ENCODE peak calls at places on chromosomes 16 and 17, in seven cellular contexts. One of them, this sample, is unnamed.

GRCh38 chr17:3691539-3692166 is 4.3 kb downstream of the P2RX5 start:
- DNase-seq in activated CD8-positive, alpha-beta memory T cell treated with anti-CD3 and anti-CD28 coated beads for 1 hour: no peak
- DNase-seq in dermis microvascular lymphatic vessel endothelial cell: no peak
- DNase-seq in left cardiac atrium: no peak
- DNase-seq in nephron progenitor cell: no peak
- DNase-seq in stimulated activated CD4-positive, alpha-beta T cell treated with anti-CD3 and anti-CD28 coated beads, TNF-alpha, amount 100 ng/mL, for 24 hours: no peak
- DNase-seq in fibroblast of lung: no peak
- DNase-seq in this sample: no peak

GRCh38 chr16:27703545-27703944 is 153.6 kb downstream of the KATNIP start:
- DNase-seq in left cardiac atrium: no peak
- DNase-seq in activated CD8-positive, alpha-beta memory T cell treated with anti-CD3 and anti-CD28 coated beads for 1 hour: no peak
- DNase-seq in dermis microvascular lymphatic vessel endothelial cell: peak
- DNase-seq in stimulated activated CD4-positive, alpha-beta T cell treated with anti-CD3 and anti-CD28 coated beads, TNF-alpha, amount 100 ng/mL, for 24 hours: no peak
- DNase-seq in nephron progenitor cell: no peak
- DNase-seq in fibroblast of lung: peak
- DNase-seq in this sample: no peak

GRCh38 chr17:8994319-8994718 is 27.0 kb upstream of the NTN1 start:
- DNase-seq in nephron progenitor cell: peak
- DNase-seq in stimulated activated CD4-positive, alpha-beta T cell treated with anti-CD3 and anti-CD28 coated beads, TNF-alpha, amount 100 ng/mL, for 24 hours: peak
- DNase-seq in activated CD8-positive, alpha-beta memory T cell treated with anti-CD3 and anti-CD28 coated beads for 1 hour: peak
- DNase-seq in left cardiac atrium: peak
- DNase-seq in fibroblast of lung: peak
- DNase-seq in dermis microvascular lymphatic vessel endothelial cell: no peak
- DNase-seq in this sample: peak

GRCh38 chr16:4314532-4315184 is 1.2 kb upstream of the GLIS2 start:
- DNase-seq in fibroblast of lung: peak
- DNase-seq in left cardiac atrium: peak
- DNase-seq in nephron progenitor cell: peak
- DNase-seq in activated CD8-positive, alpha-beta memory T cell treated with anti-CD3 and anti-CD28 coated beads for 1 hour: no peak
- DNase-seq in dermis microvascular lymphatic vessel endothelial cell: no peak
- DNase-seq in stimulated activated CD4-positive, alpha-beta T cell treated with anti-CD3 and anti-CD28 coated beads, TNF-alpha, amount 100 ng/mL, for 24 hours: no peak
- DNase-seq in this sample: no peak

GRCh38 chr17:14201595-14201994 is 35.1 kb downstream of the CDRT15 start:
- DNase-seq in nephron progenitor cell: no peak
- DNase-seq in stimulated activated CD4-positive, alpha-beta T cell treated with anti-CD3 and anti-CD28 coated beads, TNF-alpha, amount 100 ng/mL, for 24 hours: no peak
- DNase-seq in left cardiac atrium: no peak
- DNase-seq in activated CD8-positive, alpha-beta memory T cell treated with anti-CD3 and anti-CD28 coated beads for 1 hour: peak
- DNase-seq in fibroblast of lung: no peak
- DNase-seq in dermis microvascular lymphatic vessel endothelial cell: no peak
- DNase-seq in this sample: no peak

GRCh38 chr17:4947411-4948165 is 742 bp downstream of the PFN1 start:
- DNase-seq in stimulated activated CD4-positive, alpha-beta T cell treated with anti-CD3 and anti-CD28 coated beads, TNF-alpha, amount 100 ng/mL, for 24 hours: no peak
- DNase-seq in nephron progenitor cell: peak
- DNase-seq in dermis microvascular lymphatic vessel endothelial cell: peak
- DNase-seq in activated CD8-positive, alpha-beta memory T cell treated with anti-CD3 and anti-CD28 coated beads for 1 hour: peak
- DNase-seq in left cardiac atrium: peak
- DNase-seq in fibroblast of lung: peak
- DNase-seq in this sample: peak

GRCh38 chr17:58236394-58236793 is 2.0 kb upstream of the LPO start:
- DNase-seq in nephron progenitor cell: no peak
- DNase-seq in left cardiac atrium: no peak
- DNase-seq in dermis microvascular lymphatic vessel endothelial cell: no peak
- DNase-seq in fibroblast of lung: no peak
- DNase-seq in stimulated activated CD4-positive, alpha-beta T cell treated with anti-CD3 and anti-CD28 coated beads, TNF-alpha, amount 100 ng/mL, for 24 hours: no peak
- DNase-seq in activated CD8-positive, alpha-beta memory T cell treated with anti-CD3 and anti-CD28 coated beads for 1 hour: no peak
- DNase-seq in this sample: no peak

GRCh38 chr16:57141822-57142631 is 43.8 kb downstream of the PSME3IP1 start:
- DNase-seq in nephron progenitor cell: no peak
- DNase-seq in left cardiac atrium: no peak
- DNase-seq in dermis microvascular lymphatic vessel endothelial cell: no peak
- DNase-seq in activated CD8-positive, alpha-beta memory T cell treated with anti-CD3 and anti-CD28 coated beads for 1 hour: no peak
- DNase-seq in fibroblast of lung: peak
- DNase-seq in stimulated activated CD4-positive, alpha-beta T cell treated with anti-CD3 and anti-CD28 coated beads, TNF-alpha, amount 100 ng/mL, for 24 hours: no peak
- DNase-seq in this sample: no peak

GRCh38 chr17:50908860-50909764 is 43.0 kb upstream of the TOB1 start:
- DNase-seq in fibroblast of lung: no peak
- DNase-seq in stimulated activated CD4-positive, alpha-beta T cell treated with anti-CD3 and anti-CD28 coated beads, TNF-alpha, amount 100 ng/mL, for 24 hours: no peak
- DNase-seq in nephron progenitor cell: no peak
- DNase-seq in dermis microvascular lymphatic vessel endothelial cell: peak
- DNase-seq in left cardiac atrium: peak
- DNase-seq in activated CD8-positive, alpha-beta memory T cell treated with anti-CD3 and anti-CD28 coated beads for 1 hour: peak
- DNase-seq in this sample: peak

GRCh38 chr17:27379863-27380533 is 76.2 kb upstream of the KSR1 start:
- DNase-seq in nephron progenitor cell: no peak
- DNase-seq in stimulated activated CD4-positive, alpha-beta T cell treated with anti-CD3 and anti-CD28 coated beads, TNF-alpha, amount 100 ng/mL, for 24 hours: no peak
- DNase-seq in dermis microvascular lymphatic vessel endothelial cell: no peak
- DNase-seq in activated CD8-positive, alpha-beta memory T cell treated with anti-CD3 and anti-CD28 coated beads for 1 hour: no peak
- DNase-seq in fibroblast of lung: peak
- DNase-seq in left cardiac atrium: peak
- DNase-seq in this sample: peak

GRCh38 chr16:72202014-72202413 is 30.1 kb upstream of the PMFBP1 start:
- DNase-seq in stimulated activated CD4-positive, alpha-beta T cell treated with anti-CD3 and anti-CD28 coated beads, TNF-alpha, amount 100 ng/mL, for 24 hours: no peak
- DNase-seq in fibroblast of lung: peak
- DNase-seq in nephron progenitor cell: no peak
- DNase-seq in left cardiac atrium: no peak
- DNase-seq in dermis microvascular lymphatic vessel endothelial cell: no peak
- DNase-seq in activated CD8-positive, alpha-beta memory T cell treated with anti-CD3 and anti-CD28 coated beads for 1 hour: no peak
- DNase-seq in this sample: no peak

GRCh38 chr17:76493505-76494167 is 7.6 kb downstream of the RHBDF2 start:
- DNase-seq in nephron progenitor cell: no peak
- DNase-seq in dermis microvascular lymphatic vessel endothelial cell: no peak
- DNase-seq in stimulated activated CD4-positive, alpha-beta T cell treated with anti-CD3 and anti-CD28 coated beads, TNF-alpha, amount 100 ng/mL, for 24 hours: no peak
- DNase-seq in fibroblast of lung: no peak
- DNase-seq in activated CD8-positive, alpha-beta memory T cell treated with anti-CD3 and anti-CD28 coated beads for 1 hour: no peak
- DNase-seq in left cardiac atrium: no peak
- DNase-seq in this sample: no peak

GRCh38 chr17:73770115-73770848 is 126.0 kb upstream of the SDK2 start:
- DNase-seq in left cardiac atrium: peak
- DNase-seq in nephron progenitor cell: no peak
- DNase-seq in fibroblast of lung: peak
- DNase-seq in activated CD8-positive, alpha-beta memory T cell treated with anti-CD3 and anti-CD28 coated beads for 1 hour: no peak
- DNase-seq in stimulated activated CD4-positive, alpha-beta T cell treated with anti-CD3 and anti-CD28 coated beads, TNF-alpha, amount 100 ng/mL, for 24 hours: no peak
- DNase-seq in dermis microvascular lymphatic vessel endothelial cell: peak
- DNase-seq in this sample: peak

GRCh38 chr17:82003411-82004381 is 19.0 kb downstream of the CENPX start:
- DNase-seq in dermis microvascular lymphatic vessel endothelial cell: peak
- DNase-seq in stimulated activated CD4-positive, alpha-beta T cell treated with anti-CD3 and anti-CD28 coated beads, TNF-alpha, amount 100 ng/mL, for 24 hours: no peak
- DNase-seq in activated CD8-positive, alpha-beta memory T cell treated with anti-CD3 and anti-CD28 coated beads for 1 hour: no peak
- DNase-seq in nephron progenitor cell: peak
- DNase-seq in left cardiac atrium: peak
- DNase-seq in fibroblast of lung: peak
- DNase-seq in this sample: peak

GRCh38 chr17:14298221-14298994 is 2.5 kb upstream of the HS3ST3B1 start:
- DNase-seq in dermis microvascular lymphatic vessel endothelial cell: no peak
- DNase-seq in activated CD8-positive, alpha-beta memory T cell treated with anti-CD3 and anti-CD28 coated beads for 1 hour: no peak
- DNase-seq in stimulated activated CD4-positive, alpha-beta T cell treated with anti-CD3 and anti-CD28 coated beads, TNF-alpha, amount 100 ng/mL, for 24 hours: no peak
- DNase-seq in fibroblast of lung: no peak
- DNase-seq in left cardiac atrium: no peak
- DNase-seq in nephron progenitor cell: no peak
- DNase-seq in this sample: no peak

GRCh38 chr17:36149296-36149820 is 27.1 kb downstream of the TBC1D3B start:
- DNase-seq in activated CD8-positive, alpha-beta memory T cell treated with anti-CD3 and anti-CD28 coated beads for 1 hour: no peak
- DNase-seq in nephron progenitor cell: no peak
- DNase-seq in fibroblast of lung: peak
- DNase-seq in left cardiac atrium: peak
- DNase-seq in stimulated activated CD4-positive, alpha-beta T cell treated with anti-CD3 and anti-CD28 coated beads, TNF-alpha, amount 100 ng/mL, for 24 hours: no peak
- DNase-seq in dermis microvascular lymphatic vessel endothelial cell: no peak
- DNase-seq in this sample: peak

GRCh38 chr16:88649924-88650748 is 717 bp downstream of the CYBA start:
- DNase-seq in dermis microvascular lymphatic vessel endothelial cell: no peak
- DNase-seq in activated CD8-positive, alpha-beta memory T cell treated with anti-CD3 and anti-CD28 coated beads for 1 hour: no peak
- DNase-seq in left cardiac atrium: peak
- DNase-seq in nephron progenitor cell: peak
- DNase-seq in fibroblast of lung: no peak
- DNase-seq in stimulated activated CD4-positive, alpha-beta T cell treated with anti-CD3 and anti-CD28 coated beads, TNF-alpha, amount 100 ng/mL, for 24 hours: no peak
- DNase-seq in this sample: no peak

GRCh38 chr17:78414178-78415162 is 36.0 kb downstream of the PGS1 start:
- DNase-seq in stimulated activated CD4-positive, alpha-beta T cell treated with anti-CD3 and anti-CD28 coated beads, TNF-alpha, amount 100 ng/mL, for 24 hours: peak
- DNase-seq in nephron progenitor cell: no peak
- DNase-seq in fibroblast of lung: no peak
- DNase-seq in dermis microvascular lymphatic vessel endothelial cell: no peak
- DNase-seq in activated CD8-positive, alpha-beta memory T cell treated with anti-CD3 and anti-CD28 coated beads for 1 hour: peak
- DNase-seq in left cardiac atrium: no peak
- DNase-seq in this sample: peak

GRCh38 chr16:56202036-56202435 is 10.7 kb downstream of the GNAO1 start:
- DNase-seq in activated CD8-positive, alpha-beta memory T cell treated with anti-CD3 and anti-CD28 coated beads for 1 hour: no peak
- DNase-seq in fibroblast of lung: peak
- DNase-seq in nephron progenitor cell: no peak
- DNase-seq in dermis microvascular lymphatic vessel endothelial cell: no peak
- DNase-seq in stimulated activated CD4-positive, alpha-beta T cell treated with anti-CD3 and anti-CD28 coated beads, TNF-alpha, amount 100 ng/mL, for 24 hours: no peak
- DNase-seq in left cardiac atrium: no peak
- DNase-seq in this sample: no peak

GRCh38 chr17:70913086-70913485 is 743.8 kb downstream of the KCNJ2 start:
- DNase-seq in dermis microvascular lymphatic vessel endothelial cell: no peak
- DNase-seq in stimulated activated CD4-positive, alpha-beta T cell treated with anti-CD3 and anti-CD28 coated beads, TNF-alpha, amount 100 ng/mL, for 24 hours: no peak
- DNase-seq in nephron progenitor cell: no peak
- DNase-seq in fibroblast of lung: peak
- DNase-seq in activated CD8-positive, alpha-beta memory T cell treated with anti-CD3 and anti-CD28 coated beads for 1 hour: no peak
- DNase-seq in left cardiac atrium: no peak
- DNase-seq in this sample: no peak

GRCh38 chr16:47143329-47143676 is 442 bp downstream of the NETO2 start:
- DNase-seq in activated CD8-positive, alpha-beta memory T cell treated with anti-CD3 and anti-CD28 coated beads for 1 hour: peak
- DNase-seq in fibroblast of lung: peak
- DNase-seq in nephron progenitor cell: peak
- DNase-seq in left cardiac atrium: peak
- DNase-seq in stimulated activated CD4-positive, alpha-beta T cell treated with anti-CD3 and anti-CD28 coated beads, TNF-alpha, amount 100 ng/mL, for 24 hours: peak
- DNase-seq in dermis microvascular lymphatic vessel endothelial cell: peak
- DNase-seq in this sample: no peak

GRCh38 chr17:40873255-40873654 is 6.2 kb upstream of the KRT12 start:
- DNase-seq in stimulated activated CD4-positive, alpha-beta T cell treated with anti-CD3 and anti-CD28 coated beads, TNF-alpha, amount 100 ng/mL, for 24 hours: no peak
- DNase-seq in left cardiac atrium: no peak
- DNase-seq in nephron progenitor cell: no peak
- DNase-seq in dermis microvascular lymphatic vessel endothelial cell: no peak
- DNase-seq in fibroblast of lung: no peak
- DNase-seq in activated CD8-positive, alpha-beta memory T cell treated with anti-CD3 and anti-CD28 coated beads for 1 hour: no peak
- DNase-seq in this sample: no peak

GRCh38 chr16:19213885-19214284 is 45.8 kb downstream of the SYT17 start:
- DNase-seq in dermis microvascular lymphatic vessel endothelial cell: no peak
- DNase-seq in stimulated activated CD4-positive, alpha-beta T cell treated with anti-CD3 and anti-CD28 coated beads, TNF-alpha, amount 100 ng/mL, for 24 hours: no peak
- DNase-seq in nephron progenitor cell: no peak
- DNase-seq in fibroblast of lung: no peak
- DNase-seq in left cardiac atrium: no peak
- DNase-seq in activated CD8-positive, alpha-beta memory T cell treated with anti-CD3 and anti-CD28 coated beads for 1 hour: no peak
- DNase-seq in this sample: no peak

GRCh38 chr16:27475561-27475960 is 73.6 kb downstream of the IL21R start:
- DNase-seq in activated CD8-positive, alpha-beta memory T cell treated with anti-CD3 and anti-CD28 coated beads for 1 hour: no peak
- DNase-seq in nephron progenitor cell: no peak
- DNase-seq in fibroblast of lung: peak
- DNase-seq in stimulated activated CD4-positive, alpha-beta T cell treated with anti-CD3 and anti-CD28 coated beads, TNF-alpha, amount 100 ng/mL, for 24 hours: no peak
- DNase-seq in dermis microvascular lymphatic vessel endothelial cell: no peak
- DNase-seq in left cardiac atrium: no peak
- DNase-seq in this sample: no peak

GRCh38 chr16:53598513-53599266 is 95.7 kb upstream of the AKTIP start:
- DNase-seq in activated CD8-positive, alpha-beta memory T cell treated with anti-CD3 and anti-CD28 coated beads for 1 hour: no peak
- DNase-seq in fibroblast of lung: no peak
- DNase-seq in dermis microvascular lymphatic vessel endothelial cell: no peak
- DNase-seq in stimulated activated CD4-positive, alpha-beta T cell treated with anti-CD3 and anti-CD28 coated beads, TNF-alpha, amount 100 ng/mL, for 24 hours: no peak
- DNase-seq in nephron progenitor cell: no peak
- DNase-seq in left cardiac atrium: no peak
- DNase-seq in this sample: no peak

GRCh38 chr16:48246066-48246465 is 1.3 kb downstream of the ABCC11 start:
- DNase-seq in nephron progenitor cell: no peak
- DNase-seq in activated CD8-positive, alpha-beta memory T cell treated with anti-CD3 and anti-CD28 coated beads for 1 hour: no peak
- DNase-seq in left cardiac atrium: no peak
- DNase-seq in fibroblast of lung: peak
- DNase-seq in dermis microvascular lymphatic vessel endothelial cell: peak
- DNase-seq in stimulated activated CD4-positive, alpha-beta T cell treated with anti-CD3 and anti-CD28 coated beads, TNF-alpha, amount 100 ng/mL, for 24 hours: no peak
- DNase-seq in this sample: no peak

This sample was measured in psoas muscle.